ENCODE peak calls at places on chromosome 20, in six cellular contexts. J, Q, P, R, Z and T are unnamed samples.

GRCh38 chr20:37758332-37758731 is 64.5 kb downstream of the CTNNBL1 start:
- DNase-seq in J (no peak), Q (peak; percentile 8), P (no peak), R (no peak), Z (no peak), T (peak; percentile 83)

GRCh38 chr20:10309326-10309725 is 90.7 kb downstream of the SNAP25 start:
- DNase-seq in J (no peak), Q (peak; percentile 65), P (no peak), R (no peak), Z (peak; percentile 69), T (no peak)

GRCh38 chr20:6101346-6101745 is 21.5 kb downstream of the FERMT1 start:
- DNase-seq in J (no peak), Q (no peak), P (no peak), R (no peak), Z (no peak), T (no peak)

GRCh38 chr20:60057866-60058807 is 99.9 kb downstream of the CDH26 start:
- DNase-seq in J (peak; percentile 14), Q (no peak), P (no peak), R (peak; percentile 61), Z (no peak), T (no peak)

GRCh38 chr20:12821249-12821648 is 187.5 kb upstream of the SPTLC3 start:
- DNase-seq in J (no peak), Q (no peak), P (no peak), R (no peak), Z (no peak), T (no peak)

GRCh38 chr20:14332796-14333345 is 4.5 kb downstream of the FLRT3 start:
- DNase-seq in J (no peak), Q (no peak), P (no peak), R (no peak), Z (no peak), T (no peak)

GRCh38 chr20:50746138-50746940 is 15.0 kb downstream of the PARD6B start:
- DNase-seq in J (no peak), Q (no peak), P (no peak), R (no peak), Z (no peak), T (no peak)

GRCh38 chr20:50110141-50111047 is 2.6 kb downstream of the UBE2V1 start:
- DNase-seq in J (peak; percentile 63), Q (peak; percentile 31), P (no peak), R (no peak), Z (no peak), T (no peak)

GRCh38 chr20:46393967-46394366 is 12.4 kb downstream of the ELMO2 start:
- DNase-seq in J (no peak), Q (no peak), P (no peak), R (no peak), Z (no peak), T (no peak)

GRCh38 chr20:37672143-37672542 is 21.7 kb upstream of the CTNNBL1 start:
- DNase-seq in J (no peak), Q (no peak), P (no peak), R (no peak), Z (no peak), T (no peak)

GRCh38 chr20:6637160-6637579 is 130.3 kb upstream of the BMP2 start:
- DNase-seq in J (no peak), Q (no peak), P (no peak), R (no peak), Z (no peak), T (peak; percentile 62)

GRCh38 chr20:11989018-11989771 is 71.5 kb downstream of the BTBD3 start:
- DNase-seq in J (no peak), Q (no peak), P (no peak), R (no peak), Z (no peak), T (no peak)

GRCh38 chr20:8646026-8646425 is 422.9 kb upstream of the PLCB4 start:
- DNase-seq in J (no peak), Q (no peak), P (no peak), R (no peak), Z (no peak), T (no peak)

GRCh38 chr20:60062431-60063336 is 104.5 kb downstream of the CDH26 start:
- DNase-seq in J (no peak), Q (no peak), P (peak; percentile 19), R (peak; percentile 46), Z (peak; percentile 57), T (no peak)

GRCh38 chr20:653590-654426 is 808 bp upstream of the SRXN1 start:
- DNase-seq in J (peak; percentile 22), Q (peak; percentile 52), P (no peak), R (no peak), Z (no peak), T (no peak)

GRCh38 chr20:45456632-45457031 is 12.9 kb upstream of the WFDC2 start:
- DNase-seq in J (peak; percentile 71), Q (peak; percentile 42), P (no peak), R (no peak), Z (no peak), T (no peak)

GRCh38 chr20:46784450-46785127 is 75.1 kb downstream of the SLC2A10 start:
- DNase-seq in J (no peak), Q (no peak), P (no peak), R (no peak), Z (no peak), T (no peak)

GRCh38 chr20:62914970-62915457 is 11.3 kb downstream of the DIDO1 start:
- DNase-seq in J (no peak), Q (peak; percentile 41), P (no peak), R (no peak), Z (peak; percentile 49), T (no peak)

GRCh38 chr20:12391099-12391498 is 473.4 kb downstream of the BTBD3 start:
- DNase-seq in J (no peak), Q (no peak), P (no peak), R (no peak), Z (no peak), T (peak; percentile 34)

GRCh38 chr20:32580970-32581838 is 3.9 kb downstream of the NOL4L start:
- DNase-seq in J (no peak), Q (no peak), P (no peak), R (no peak), Z (peak; percentile 83), T (no peak)

GRCh38 chr20:63457737-63458136 is 14.7 kb downstream of the KCNQ2 start:
- DNase-seq in J (no peak), Q (peak; percentile 60), P (no peak), R (no peak), Z (peak; percentile 69), T (no peak)

GRCh38 chr20:42688576-42688975 is 501.1 kb downstream of the PTPRT start:
- DNase-seq in J (no peak), Q (no peak), P (no peak), R (no peak), Z (no peak), T (no peak)

GRCh38 chr20:8355453-8355852 is 223.4 kb downstream of the PLCB1 start:
- DNase-seq in J (no peak), Q (no peak), P (no peak), R (no peak), Z (no peak), T (no peak)

GRCh38 chr20:44092551-44093248 is 94.3 kb downstream of the JPH2 start:
- DNase-seq in J (no peak), Q (peak; percentile 60), P (no peak), R (peak; percentile 32), Z (peak; percentile 51), T (no peak)

GRCh38 chr20:11551491-11551890 is 366.2 kb upstream of the BTBD3 start:
- DNase-seq in J (no peak), Q (no peak), P (no peak), R (no peak), Z (no peak), T (no peak)

GRCh38 chr20:50009521-50010454 is 27.0 kb downstream of the SNAI1 start:
- DNase-seq in J (no peak), Q (no peak), P (no peak), R (no peak), Z (no peak), T (no peak)

GRCh38 chr20:63148696-63149095 is 67.2 kb downstream of the YTHDF1 start:
- DNase-seq in J (no peak), Q (no peak), P (no peak), R (no peak), Z (no peak), T (no peak)

GRCh38 chr20:44773070-44773829 is 27.6 kb downstream of the KCNK15 start:
- DNase-seq in J (no peak), Q (no peak), P (no peak), R (no peak), Z (no peak), T (no peak)

GRCh38 chr20:33668087-33668790 is 1.5 kb downstream of the ACTL10 start:
- DNase-seq in J (no peak), Q (peak; percentile 51), P (peak; percentile 18), R (peak; percentile 93), Z (peak; percentile 92), T (peak; percentile 94)

GRCh38 chr20:43731469-43731868 is 4.7 kb upstream of the GTSF1L start:
- DNase-seq in J (no peak), Q (no peak), P (no peak), R (no peak), Z (no peak), T (no peak)

GRCh38 chr20:4431446-4431845 is 290.3 kb upstream of the PRND start:
- DNase-seq in J (no peak), Q (no peak), P (no peak), R (no peak), Z (no peak), T (peak; percentile 74)
- TF ChIP-seq EP300 in J (no peak), Q (no peak), P (no peak), R (no peak), Z (no peak), T (no peak)

GRCh38 chr20:26209171-26209941 is 512.7 kb upstream of the ZNF337 start:
- DNase-seq in J (no peak), Q (no peak), P (no peak), R (peak; percentile 52), Z (peak; percentile 14), T (no peak)
- H3K4me3 ChIP-seq in J (no peak overlapping the region), Q (peak overlapping the region; percentile 44), P (no peak overlapping the region), R (peak overlapping the region; percentile 41), Z (peak overlapping the region; percentile 39), T (peak overlapping the region; percentile 44)

DNA sequence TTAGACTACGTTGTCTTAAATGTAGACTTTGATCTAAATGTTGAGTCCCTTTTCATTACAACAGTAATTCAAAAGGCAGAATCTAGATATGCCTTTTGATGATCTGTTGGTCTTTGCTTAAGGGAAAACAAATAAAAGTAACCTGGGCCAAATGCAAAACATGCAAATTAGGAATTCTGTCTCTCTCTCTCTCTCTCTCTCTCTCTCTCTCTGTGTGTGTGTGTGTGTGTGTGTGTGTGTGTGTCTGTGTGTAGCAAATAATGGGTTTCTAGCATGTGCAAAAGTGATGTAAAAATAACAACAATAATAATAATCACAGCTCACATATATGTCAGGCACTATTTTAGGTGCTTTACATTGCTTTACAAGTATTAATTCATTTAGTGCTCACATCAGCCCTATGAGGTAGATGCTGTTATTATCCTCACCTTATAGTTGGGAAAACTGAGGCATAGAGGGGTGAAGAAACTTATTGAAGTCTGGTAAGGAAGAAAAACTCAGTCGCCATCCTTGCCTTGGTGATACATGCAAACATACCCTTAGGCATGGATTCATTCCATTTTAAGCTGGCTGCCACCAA is 160.3 kb upstream of the ZNF217 start:
- DNase-seq in J (no peak), Q (no peak), P (no peak), R (no peak), Z (no peak), T (no peak)
- TF ChIP-seq CTCF in J (no peak), Q (no peak), P (no peak), R (no peak), Z (no peak), T (no peak)

GRCh38 chr20:18507218-18508191 is at the start of gene SEC23B:
- DNase-seq in J (peak; percentile 99), Q (peak; percentile 99), P (peak; percentile 95), R (peak; percentile 99), Z (peak; percentile 90), T (peak; percentile 99)
- TF ChIP-seq EP300 in J (no peak), Q (no peak), P (peak; percentile 4), R (peak; percentile 37), Z (no peak), T (no peak)

GRCh38 chr20:58788896-58789295 is 61.8 kb downstream of the GNAS-AS1 start:
- DNase-seq in J (no peak), Q (no peak), P (no peak), R (no peak), Z (no peak), T (no peak)
- H3K4me3 ChIP-seq in J (no peak overlapping the region), Q (no peak overlapping the region), P (no peak overlapping the region), R (no peak overlapping the region), Z (no peak overlapping the region), T (no peak overlapping the region)